ENCODE peak calls at places on chromosomes 5 and 9, in seven cellular contexts. One of them, this sample, is unnamed.

GRCh38 chr5:124663101-124663506 is 83.3 kb downstream of the ZNF608 start:
- DNase-seq in esophagus squamous epithelium: no peak
- DNase-seq in mucosa of descending colon: no peak
- DNase-seq in tibial nerve: no peak
- DNase-seq in A673: no peak
- DNase-seq in ovary: no peak
- DNase-seq in OCI-LY7: no peak
- DNase-seq in this sample: no peak

GRCh38 chr5:80251636-80252035 is 4.2 kb downstream of the SERINC5 start:
- DNase-seq in esophagus squamous epithelium: no peak
- DNase-seq in OCI-LY7: no peak
- DNase-seq in mucosa of descending colon: no peak
- DNase-seq in tibial nerve: no peak
- DNase-seq in A673: no peak
- DNase-seq in ovary: no peak
- DNase-seq in this sample: no peak

GRCh38 chr5:140041492-140042421 is 1.3 kb downstream of the NRG2 start:
- DNase-seq in ovary: peak; percentile 73
- DNase-seq in tibial nerve: peak; percentile 49
- DNase-seq in A673: peak; percentile 26
- DNase-seq in esophagus squamous epithelium: no peak
- DNase-seq in mucosa of descending colon: peak; percentile 40
- DNase-seq in OCI-LY7: no peak
- DNase-seq in this sample: peak; percentile 61

GRCh38 chr9:88829276-88829675 is 162.0 kb upstream of the S1PR3 start:
- DNase-seq in mucosa of descending colon: no peak
- DNase-seq in OCI-LY7: no peak
- DNase-seq in A673: no peak
- DNase-seq in tibial nerve: no peak
- DNase-seq in esophagus squamous epithelium: no peak
- DNase-seq in ovary: no peak
- DNase-seq in this sample: no peak

GRCh38 chr5:110757118-110757729 is 18.4 kb downstream of the SLC25A46 start:
- DNase-seq in A673: peak; percentile 59
- DNase-seq in tibial nerve: peak; percentile 55
- DNase-seq in OCI-LY7: peak; percentile 61
- DNase-seq in esophagus squamous epithelium: no peak
- DNase-seq in mucosa of descending colon: no peak
- DNase-seq in ovary: no peak
- DNase-seq in this sample: no peak

GRCh38 chr9:2742214-2742613 is 24.9 kb downstream of the KCNV2 start:
- DNase-seq in esophagus squamous epithelium: no peak
- DNase-seq in ovary: no peak
- DNase-seq in A673: no peak
- DNase-seq in mucosa of descending colon: no peak
- DNase-seq in OCI-LY7: no peak
- DNase-seq in tibial nerve: no peak
- DNase-seq in this sample: no peak

GRCh38 chr5:175690586-175690985 is 32.7 kb downstream of the HRH2 start:
- DNase-seq in ovary: no peak
- DNase-seq in tibial nerve: no peak
- DNase-seq in mucosa of descending colon: no peak
- DNase-seq in OCI-LY7: no peak
- DNase-seq in esophagus squamous epithelium: no peak
- DNase-seq in A673: no peak
- DNase-seq in this sample: no peak

GRCh38 chr9:126474786-126475485 is 138.8 kb upstream of the LMX1B start:
- DNase-seq in A673: no peak
- DNase-seq in mucosa of descending colon: no peak
- DNase-seq in esophagus squamous epithelium: no peak
- DNase-seq in OCI-LY7: no peak
- DNase-seq in ovary: no peak
- DNase-seq in tibial nerve: no peak
- DNase-seq in this sample: no peak

GRCh38 chr9:113941056-113941455 is 64.9 kb downstream of the ZNF618 start:
- DNase-seq in ovary: no peak
- DNase-seq in mucosa of descending colon: no peak
- DNase-seq in OCI-LY7: no peak
- DNase-seq in esophagus squamous epithelium: no peak
- DNase-seq in A673: no peak
- DNase-seq in tibial nerve: no peak
- DNase-seq in this sample: no peak

GRCh38 chr9:132543960-132544359 is 38.4 kb upstream of the BARHL1 start:
- DNase-seq in ovary: no peak
- DNase-seq in esophagus squamous epithelium: no peak
- DNase-seq in tibial nerve: no peak
- DNase-seq in OCI-LY7: no peak
- DNase-seq in A673: no peak
- DNase-seq in mucosa of descending colon: no peak
- DNase-seq in this sample: no peak

GRCh38 chr9:100443781-100444768 is 17.1 kb downstream of the MSANTD3 start:
- DNase-seq in A673: no peak
- DNase-seq in tibial nerve: no peak
- DNase-seq in OCI-LY7: no peak
- DNase-seq in esophagus squamous epithelium: no peak
- DNase-seq in mucosa of descending colon: no peak
- DNase-seq in ovary: no peak
- DNase-seq in this sample: no peak

GRCh38 chr9:134494905-134495304 is 146.7 kb upstream of the COL5A1 start:
- DNase-seq in ovary: no peak
- DNase-seq in mucosa of descending colon: no peak
- DNase-seq in tibial nerve: no peak
- DNase-seq in esophagus squamous epithelium: no peak
- DNase-seq in A673: no peak
- DNase-seq in OCI-LY7: no peak
- DNase-seq in this sample: no peak

GRCh38 chr5:91499943-91500531 is 116.9 kb upstream of the ARRDC3 start:
- DNase-seq in esophagus squamous epithelium: no peak
- DNase-seq in tibial nerve: no peak
- DNase-seq in OCI-LY7: peak; percentile 47
- DNase-seq in ovary: no peak
- DNase-seq in mucosa of descending colon: no peak
- DNase-seq in A673: peak; percentile 71
- DNase-seq in this sample: peak; percentile 8

GRCh38 chr5:134135091-134135655 is 20.7 kb downstream of the TCF7 start:
- DNase-seq in OCI-LY7: no peak
- DNase-seq in esophagus squamous epithelium: no peak
- DNase-seq in ovary: no peak
- DNase-seq in mucosa of descending colon: no peak
- DNase-seq in tibial nerve: no peak
- DNase-seq in A673: no peak
- DNase-seq in this sample: no peak

GRCh38 chr9:136618578-136619547 is 43.9 kb upstream of the EGFL7 start:
- DNase-seq in tibial nerve: no peak
- DNase-seq in OCI-LY7: peak; percentile 63
- DNase-seq in mucosa of descending colon: peak; percentile 63
- DNase-seq in A673: no peak
- DNase-seq in esophagus squamous epithelium: no peak
- DNase-seq in ovary: no peak
- DNase-seq in this sample: peak; percentile 73

GRCh38 chr5:80408475-80408875 is 611 bp downstream of the ZFYVE16 start:
- DNase-seq in A673: peak; percentile 86
- DNase-seq in ovary: no peak
- DNase-seq in esophagus squamous epithelium: no peak
- DNase-seq in OCI-LY7: no peak
- DNase-seq in mucosa of descending colon: peak; percentile 80
- DNase-seq in tibial nerve: peak; percentile 23
- DNase-seq in this sample: no peak

GRCh38 chr9:128919409-128919808 is 1.4 kb upstream of the PHYHD1 start:
- DNase-seq in mucosa of descending colon: no peak
- DNase-seq in OCI-LY7: no peak
- DNase-seq in esophagus squamous epithelium: no peak
- DNase-seq in A673: no peak
- DNase-seq in ovary: peak; percentile 65
- DNase-seq in tibial nerve: no peak
- DNase-seq in this sample: no peak

GRCh38 chr5:23675456-23675855 is 168.0 kb downstream of the PRDM9 start:
- DNase-seq in esophagus squamous epithelium: no peak
- DNase-seq in tibial nerve: no peak
- DNase-seq in OCI-LY7: no peak
- DNase-seq in A673: no peak
- DNase-seq in ovary: no peak
- DNase-seq in mucosa of descending colon: no peak
- DNase-seq in this sample: no peak

GRCh38 chr5:109485030-109485429 is 75.3 kb upstream of the PJA2 start:
- DNase-seq in OCI-LY7: no peak
- DNase-seq in mucosa of descending colon: peak; percentile 83
- DNase-seq in ovary: no peak
- DNase-seq in A673: peak; percentile 76
- DNase-seq in esophagus squamous epithelium: no peak
- DNase-seq in tibial nerve: peak; percentile 61
- DNase-seq in this sample: no peak

GRCh38 chr9:121765021-121765950 is 113.9 kb downstream of the DAB2IP start:
- DNase-seq in ovary: peak; percentile 84
- DNase-seq in OCI-LY7: no peak
- DNase-seq in tibial nerve: peak; percentile 33
- DNase-seq in A673: no peak
- DNase-seq in esophagus squamous epithelium: no peak
- DNase-seq in mucosa of descending colon: no peak
- DNase-seq in this sample: no peak

GRCh38 chr5:159033351-159033657 is 66.4 kb downstream of the EBF1 start:
- DNase-seq in mucosa of descending colon: no peak
- DNase-seq in esophagus squamous epithelium: no peak
- DNase-seq in OCI-LY7: no peak
- DNase-seq in tibial nerve: no peak
- DNase-seq in A673: peak; percentile 22
- DNase-seq in ovary: no peak
- DNase-seq in this sample: no peak

GRCh38 chr5:7848296-7848695 is 2.6 kb downstream of the CFAP90 start:
- DNase-seq in tibial nerve: no peak
- DNase-seq in mucosa of descending colon: no peak
- DNase-seq in esophagus squamous epithelium: no peak
- DNase-seq in A673: no peak
- DNase-seq in ovary: no peak
- DNase-seq in OCI-LY7: no peak
- DNase-seq in this sample: no peak

GRCh38 chr5:7851240-7851592 is 283 bp upstream of the CFAP90 start:
- DNase-seq in esophagus squamous epithelium: no peak
- DNase-seq in ovary: no peak
- DNase-seq in tibial nerve: no peak
- DNase-seq in OCI-LY7: no peak
- DNase-seq in A673: no peak
- DNase-seq in mucosa of descending colon: no peak
- DNase-seq in this sample: no peak

GRCh38 chr5:7850241-7850532 is 746 bp downstream of the CFAP90 start:
- DNase-seq in mucosa of descending colon: no peak
- DNase-seq in A673: no peak
- DNase-seq in ovary: peak; percentile 56
- DNase-seq in tibial nerve: no peak
- DNase-seq in OCI-LY7: no peak
- DNase-seq in esophagus squamous epithelium: no peak
- DNase-seq in this sample: no peak

GRCh38 chr5:7850533-7851239 is at the start of gene CFAP90:
- DNase-seq in tibial nerve: no peak
- DNase-seq in A673: peak; percentile 25
- DNase-seq in mucosa of descending colon: peak; percentile 49
- DNase-seq in esophagus squamous epithelium: no peak
- DNase-seq in OCI-LY7: no peak
- DNase-seq in ovary: peak; percentile 68
- DNase-seq in this sample: no peak

GRCh38 chr5:7849531-7850240 is 1.2 kb downstream of the CFAP90 start:
- DNase-seq in ovary: peak; percentile 50
- DNase-seq in tibial nerve: no peak
- DNase-seq in esophagus squamous epithelium: no peak
- DNase-seq in mucosa of descending colon: peak; percentile 32
- DNase-seq in A673: peak; percentile 18
- DNase-seq in OCI-LY7: no peak
- DNase-seq in this sample: no peak
- TF ChIP-seq CTCF in ovary: no peak
- TF ChIP-seq CTCF in tibial nerve: peak; percentile 8
- TF ChIP-seq CTCF in esophagus squamous epithelium: no peak
- TF ChIP-seq CTCF in mucosa of descending colon: no peak
- TF ChIP-seq CTCF in A673: peak; percentile 10
- TF ChIP-seq CTCF in OCI-LY7: no peak
- TF ChIP-seq CTCF in this sample: no peak

DNA sequence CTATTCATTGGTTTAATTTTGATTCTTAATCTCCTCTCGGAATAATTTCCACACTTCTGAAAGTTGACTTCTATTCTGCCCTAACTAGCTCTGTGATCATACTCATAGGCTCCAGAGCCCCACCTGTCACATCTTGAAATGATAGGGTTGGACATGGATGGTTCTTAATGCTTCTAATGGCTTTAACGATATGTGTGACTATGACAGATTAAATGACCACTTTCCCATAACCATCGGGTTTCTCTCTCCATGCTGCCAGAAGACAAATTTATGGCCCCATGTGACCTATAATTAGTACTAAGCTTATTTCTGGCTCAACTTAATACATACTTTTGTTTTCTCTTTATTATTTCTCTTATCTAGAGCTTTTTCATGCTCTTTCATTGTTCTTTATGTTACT is 251.1 kb upstream of the TUT7 start:
- DNase-seq in ovary: no peak
- DNase-seq in OCI-LY7: no peak
- DNase-seq in esophagus squamous epithelium: no peak
- DNase-seq in mucosa of descending colon: no peak
- DNase-seq in A673: peak; percentile 66
- DNase-seq in tibial nerve: no peak
- DNase-seq in this sample: no peak
- H3K36me3 ChIP-seq in ovary: no peaks in the 10 kb centered on the region
- H3K36me3 ChIP-seq in OCI-LY7: no peaks in the 10 kb centered on the region
- H3K36me3 ChIP-seq in esophagus squamous epithelium: no peaks in the 10 kb centered on the region
- H3K36me3 ChIP-seq in mucosa of descending colon: no peaks in the 10 kb centered on the region
- H3K36me3 ChIP-seq in A673: no peaks in the 10 kb centered on the region
- H3K36me3 ChIP-seq in tibial nerve: no peaks in the 10 kb centered on the region
- H3K36me3 ChIP-seq in this sample: no peaks in the 10 kb centered on the region

GRCh38 chr5:114782217-114782616 is 387.5 kb downstream of the TRIM36 start:
- DNase-seq in A673: no peak
- DNase-seq in OCI-LY7: no peak
- DNase-seq in ovary: no peak
- DNase-seq in mucosa of descending colon: no peak
- DNase-seq in tibial nerve: no peak
- DNase-seq in esophagus squamous epithelium: no peak
- DNase-seq in this sample: no peak
- TF ChIP-seq CTCF in A673: no peak
- TF ChIP-seq CTCF in OCI-LY7: no peak
- TF ChIP-seq CTCF in ovary: no peak
- TF ChIP-seq CTCF in mucosa of descending colon: no peak
- TF ChIP-seq CTCF in tibial nerve: no peak
- TF ChIP-seq CTCF in esophagus squamous epithelium: no peak
- TF ChIP-seq CTCF in this sample: no peak

GRCh38 chr9:137812356-137813023 is 65.1 kb upstream of the CACNA1B start:
- DNase-seq in esophagus squamous epithelium: no peak
- DNase-seq in OCI-LY7: no peak
- DNase-seq in mucosa of descending colon: no peak
- DNase-seq in tibial nerve: no peak
- DNase-seq in A673: no peak
- DNase-seq in ovary: no peak
- DNase-seq in this sample: no peak

GRCh38 chr9:137809038-137809630 is 68.4 kb upstream of the CACNA1B start:
- DNase-seq in OCI-LY7: peak; percentile 35
- DNase-seq in A673: no peak
- DNase-seq in mucosa of descending colon: no peak
- DNase-seq in ovary: no peak
- DNase-seq in esophagus squamous epithelium: no peak
- DNase-seq in tibial nerve: no peak
- DNase-seq in this sample: no peak

GRCh38 chr9:137813167-137813566 is 64.4 kb upstream of the CACNA1B start:
- DNase-seq in A673: no peak
- DNase-seq in ovary: no peak
- DNase-seq in mucosa of descending colon: no peak
- DNase-seq in tibial nerve: no peak
- DNase-seq in OCI-LY7: no peak
- DNase-seq in esophagus squamous epithelium: no peak
- DNase-seq in this sample: no peak

GRCh38 chr9:137813651-137814415 is 63.7 kb upstream of the CACNA1B start:
- DNase-seq in esophagus squamous epithelium: no peak
- DNase-seq in mucosa of descending colon: no peak
- DNase-seq in A673: no peak
- DNase-seq in ovary: no peak
- DNase-seq in tibial nerve: no peak
- DNase-seq in OCI-LY7: no peak
- DNase-seq in this sample: no peak

GRCh38 chr9:137811283-137811870 is 66.2 kb upstream of the CACNA1B start:
- DNase-seq in A673: no peak
- DNase-seq in mucosa of descending colon: no peak
- DNase-seq in OCI-LY7: no peak
- DNase-seq in ovary: no peak
- DNase-seq in tibial nerve: no peak
- DNase-seq in esophagus squamous epithelium: no peak
- DNase-seq in this sample: no peak
- H3K36me3 ChIP-seq in A673: peaks cover 14% of the 10 kb centered on the region
- H3K36me3 ChIP-seq in mucosa of descending colon: no peaks in the 10 kb centered on the region
- H3K36me3 ChIP-seq in OCI-LY7: peaks cover 95% of the 10 kb centered on the region
- H3K36me3 ChIP-seq in ovary: no peaks in the 10 kb centered on the region
- H3K36me3 ChIP-seq in tibial nerve: peaks cover 91% of the 10 kb centered on the region
- H3K36me3 ChIP-seq in esophagus squamous epithelium: peaks cover 28% of the 10 kb centered on the region
- H3K36me3 ChIP-seq in this sample: peaks cover 30% of the 10 kb centered on the region

This sample was measured in GM06990.